ENCODE peak calls at places on chromosomes 11 and 22, in eight cellular contexts. J is testis, K is transverse colon, X is thyroid gland, Y is prostate gland, G is A549, H is spleen, D is heart left ventricle. Z is an unnamed sample.

GRCh38 chr11:113553235-113553634 is 78.0 kb upstream of the DRD2 start:
- DNase-seq in H (no peak), G (peak; percentile 6), D (no peak), Y (no peak), J (no peak), X (no peak), K (no peak), Z (no peak)

GRCh38 chr11:68145120-68145866 is 24.1 kb upstream of the CHKA start:
- DNase-seq in K (no peak), X (peak; percentile 63), G (peak; percentile 53), J (no peak), Y (no peak), D (no peak), H (no peak), Z (peak; percentile 81)

GRCh38 chr22:36075724-36076123 is 47.1 kb upstream of the RBFOX2 start:
- DNase-seq in G (no peak), Y (no peak), H (no peak), K (no peak), X (no peak), D (no peak), J (no peak), Z (no peak)

GRCh38 chr11:111170761-111171379 is 74.7 kb upstream of the POU2AF2 start:
- DNase-seq in Y (no peak), X (no peak), D (no peak), K (no peak), J (no peak), G (no peak), H (no peak), Z (no peak)

GRCh38 chr11:45489281-45489906 is 176.0 kb downstream of the CHST1 start:
- DNase-seq in K (no peak), J (no peak), Y (no peak), X (no peak), H (no peak), D (no peak), G (no peak), Z (no peak)

GRCh38 chr11:14114269-14114668 is 151.7 kb downstream of the SPON1 start:
- DNase-seq in K (no peak), D (no peak), X (no peak), H (no peak), G (no peak), J (no peak), Y (no peak), Z (no peak)

GRCh38 chr11:78714539-78714938 is 139.9 kb upstream of the NARS2 start:
- DNase-seq in J (no peak), X (peak; percentile 11), D (no peak), K (peak; percentile 9), G (no peak), Y (no peak), H (no peak), Z (no peak)

GRCh38 chr22:38782402-38783094 is 11.4 kb downstream of the DNAL4 start:
- DNase-seq in H (no peak), D (peak; percentile 49), K (no peak), G (no peak), X (no peak), J (no peak), Y (no peak), Z (no peak)

GRCh38 chr22:31977939-31978338 is 33.6 kb downstream of the YWHAH start:
- DNase-seq in D (no peak), J (no peak), H (no peak), G (no peak), K (no peak), X (no peak), Y (no peak), Z (no peak)

GRCh38 chr11:128734439-128735224 is 40.8 kb downstream of the FLI1 start:
- DNase-seq in X (no peak), J (peak; percentile 65), D (no peak), Y (no peak), H (peak; percentile 89), K (peak; percentile 71), G (no peak), Z (no peak)

GRCh38 chr11:75339685-75340409 is 11.6 kb downstream of the ARRB1 start:
- DNase-seq in Y (no peak), H (no peak), J (no peak), K (no peak), G (peak; percentile 58), D (peak; percentile 64), X (no peak), Z (no peak)

GRCh38 chr11:133934599-133935550 is 21.9 kb downstream of the IGSF9B start:
- DNase-seq in Y (no peak), D (peak; percentile 92), K (peak; percentile 29), J (peak; percentile 95), X (no peak), H (peak; percentile 72), G (peak; percentile 43), Z (no peak)

GRCh38 chr11:36012979-36013378 is 69.1 kb downstream of the LDLRAD3 start:
- DNase-seq in X (no peak), G (no peak), H (no peak), J (no peak), Y (no peak), D (no peak), K (no peak), Z (no peak)

GRCh38 chr11:111923351-111923788 is 4.7 kb downstream of the C11orf52 start:
- DNase-seq in X (no peak), Y (no peak), H (no peak), J (peak; percentile 11), D (no peak), K (no peak), G (no peak), Z (no peak)

GRCh38 chr11:30697032-30697431 is 110.9 kb upstream of the MPPED2 start:
- DNase-seq in J (no peak), Y (no peak), H (no peak), K (no peak), X (peak; percentile 41), G (no peak), D (no peak), Z (no peak)

GRCh38 chr11:66313321-66314185 is 3.3 kb downstream of the CD248 start:
- DNase-seq in H (peak; percentile 82), Y (no peak), K (no peak), X (no peak), G (no peak), D (no peak), J (no peak), Z (no peak)

GRCh38 chr11:63829823-63830489 is 9.0 kb upstream of the MARK2 start:
- DNase-seq in J (no peak), K (no peak), Y (no peak), H (no peak), G (peak; percentile 59), X (no peak), D (no peak), Z (no peak)

GRCh38 chr11:71214553-71215371 is 37.6 kb downstream of the SHANK2 start:
- DNase-seq in D (no peak), Y (no peak), G (no peak), J (no peak), K (no peak), H (peak; percentile 56), X (no peak), Z (no peak)

GRCh38 chr11:48063424-48063978 is 83.1 kb downstream of the PTPRJ start:
- DNase-seq in G (peak; percentile 78), H (no peak), D (no peak), Y (no peak), J (no peak), X (peak; percentile 50), K (no peak), Z (no peak)
- TF ChIP-seq POLR2A in G (no peak), H (no peak), D (no peak), Y (no peak), J (no peak), X (no peak), K (no peak), Z (no peak)

GRCh38 chr11:117925198-117925925 is 3.8 kb downstream of the TMPRSS13 start:
- DNase-seq in X (peak; percentile 35), H (peak; percentile 64), K (no peak), Y (no peak), G (no peak), J (no peak), D (no peak), Z (no peak)
- H3K4me3 ChIP-seq in X (no peak overlapping the region), H (no peak overlapping the region), K (no peak overlapping the region), Y (no peak overlapping the region), G (no peak overlapping the region), J (no peak overlapping the region), D (no peak overlapping the region), Z (no peak overlapping the region)

GRCh38 chr22:26512149-26512793 is at the start of gene TFIP11:
- DNase-seq in X (peak; percentile 94), D (peak; percentile 95), H (peak; percentile 98), G (peak; percentile 88), J (peak; percentile 98), Y (peak; percentile 93), K (peak; percentile 96), Z (peak; percentile 97)
- TF ChIP-seq CTCF in X (no peak), D (no peak), H (peak; percentile 14), G (no peak), J (no peak), Y (no peak), K (no peak), Z (no peak)

DNA sequence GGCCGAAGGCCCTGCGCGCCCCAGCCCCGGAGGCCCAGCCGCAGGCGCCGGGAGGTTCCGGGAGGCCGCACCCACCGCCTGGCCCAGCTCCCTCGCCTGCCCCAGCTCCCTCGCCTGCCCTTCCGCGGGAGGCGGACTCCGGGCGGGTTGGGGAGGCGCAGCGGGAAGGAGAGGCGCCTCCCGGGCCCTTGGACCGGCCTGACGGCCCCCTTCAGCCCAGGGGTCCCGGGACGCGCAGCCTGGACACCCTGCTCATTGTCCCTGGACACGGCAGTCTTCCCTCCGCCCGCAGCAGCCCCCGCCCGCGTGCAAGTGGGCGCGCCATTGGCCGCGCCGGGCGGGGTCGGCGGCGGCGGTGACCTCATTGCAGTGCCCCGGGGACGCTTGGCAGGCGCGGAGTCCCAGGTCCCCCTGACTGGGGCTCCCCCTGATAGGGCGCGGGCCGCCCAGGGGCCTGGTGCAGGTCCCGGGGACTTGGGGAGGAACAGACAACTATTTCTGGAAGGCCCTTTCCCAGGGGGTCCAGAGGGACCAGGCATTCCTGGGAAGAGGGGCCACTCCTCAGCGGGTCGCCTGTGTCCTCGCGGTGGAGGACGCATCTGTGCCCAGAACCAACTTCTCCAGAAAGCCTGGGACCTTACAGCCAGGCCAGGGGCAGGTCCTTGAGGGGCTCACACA is 501 bp downstream of the CD151 start:
- DNase-seq in J (no peak), Y (no peak), G (peak; percentile 55), D (peak; percentile 86), K (peak; percentile 73), X (peak; percentile 60), H (peak; percentile 89), Z (peak; percentile 75)
- TF ChIP-seq POLR2A in J (no peak), Y (peak; percentile 39), G (peak; percentile 5), D (peak; percentile 45), K (peak; percentile 79), X (peak; percentile 25), H (no peak), Z (peak; percentile 73)

GRCh38 chr22:46044718-46045458 is 67.9 kb upstream of the WNT7B start:
- DNase-seq in D (no peak), Y (no peak), J (no peak), X (peak; percentile 53), K (peak; percentile 51), G (no peak), H (peak; percentile 90), Z (peak; percentile 61)
- H3K4me3 ChIP-seq in D (peak overlapping the region; percentile 53), Y (peak overlapping the region; percentile 64), J (peak overlapping the region; percentile 70), X (peak overlapping the region; percentile 75), K (peak overlapping the region; percentile 75), G (no peak overlapping the region), H (peak overlapping the region; percentile 58), Z (peak overlapping the region; percentile 24)